ENCODE peak calls at places on chromosomes 12 and 14, in seven cellular contexts. U is psoas muscle, B is lower lobe of right lung, J is upper lobe of left lung, W is heart left ventricle, Y is SK-N-SH, P is IMR-90. O is an unnamed sample. For H3K4me1 and H3K36me3, the result is how much of the 10 kb centered on the place peaks cover.

GRCh38 chr12:124784871-124785572 is 78.6 kb downstream of the SCARB1 start:
- DNase-seq in U (no peak), B (no peak), J (peak), W (no peak), Y (no peak), P (no peak), O (no peak)

GRCh38 chr14:77131871-77132486 is 9.6 kb downstream of the ZDHHC22 start:
- DNase-seq in U (no peak), B (no peak), J (no peak), W (no peak), Y (no peak), P (no peak), O (no peak)

GRCh38 chr14:80621701-80622100 is 319.8 kb downstream of the CEP128 start:
- DNase-seq in U (no peak), B (no peak), J (no peak), W (no peak), Y (no peak), P (peak), O (no peak)

GRCh38 chr12:104181313-104181712 is 34.3 kb upstream of the TXNRD1 start:
- DNase-seq in U (no peak), B (no peak), J (no peak), W (no peak), Y (no peak), P (peak), O (no peak)

GRCh38 chr12:30796891-30797371 is 42.2 kb upstream of the CAPRIN2 start:
- DNase-seq in U (no peak), B (no peak), J (peak), W (no peak), Y (peak), P (peak), O (no peak)

GRCh38 chr12:116319316-116319715 is 41.8 kb upstream of the MED13L start:
- DNase-seq in U (no peak), B (no peak), J (no peak), W (no peak), Y (no peak), P (peak), O (no peak)

GRCh38 chr12:111976860-111977259 is 36.1 kb downstream of the TMEM116 start:
- DNase-seq in U (no peak), B (no peak), J (no peak), W (no peak), Y (no peak), P (no peak), O (no peak)

GRCh38 chr14:102923201-102923919 is 897 bp downstream of the AMN start:
- DNase-seq in U (no peak), B (peak), J (peak), W (no peak), Y (no peak), P (no peak), O (no peak)

GRCh38 chr12:52245259-52245961 is 12.4 kb downstream of the KRT7 start:
- DNase-seq in U (peak), B (no peak), J (peak), W (no peak), Y (no peak), P (no peak), O (no peak)

GRCh38 chr12:123502163-123502562 is 31.4 kb downstream of the RILPL1 start:
- DNase-seq in U (no peak), B (no peak), J (no peak), W (no peak), Y (no peak), P (no peak), O (no peak)

GRCh38 chr12:107884769-107885694 is 110.5 kb downstream of the ASCL4 start:
- DNase-seq in U (no peak), B (peak), J (no peak), W (peak), Y (peak), P (peak), O (no peak)

GRCh38 chr12:69682136-69682755 is 16.9 kb downstream of the BEST3 start:
- DNase-seq in U (no peak), B (no peak), J (no peak), W (no peak), Y (no peak), P (no peak), O (no peak)

GRCh38 chr14:52279405-52279804 is 11.9 kb downstream of the PTGDR start:
- DNase-seq in U (no peak), B (no peak), J (no peak), W (no peak), Y (no peak), P (peak), O (no peak)

GRCh38 chr14:58738876-58739275 is 101.1 kb downstream of the DACT1 start:
- DNase-seq in U (no peak), B (no peak), J (no peak), W (no peak), Y (no peak), P (no peak), O (no peak)

GRCh38 chr14:89933002-89933401 is 21.5 kb downstream of the EFCAB11 start:
- DNase-seq in U (no peak), B (no peak), J (no peak), W (no peak), Y (no peak), P (no peak), O (no peak)

DNA sequence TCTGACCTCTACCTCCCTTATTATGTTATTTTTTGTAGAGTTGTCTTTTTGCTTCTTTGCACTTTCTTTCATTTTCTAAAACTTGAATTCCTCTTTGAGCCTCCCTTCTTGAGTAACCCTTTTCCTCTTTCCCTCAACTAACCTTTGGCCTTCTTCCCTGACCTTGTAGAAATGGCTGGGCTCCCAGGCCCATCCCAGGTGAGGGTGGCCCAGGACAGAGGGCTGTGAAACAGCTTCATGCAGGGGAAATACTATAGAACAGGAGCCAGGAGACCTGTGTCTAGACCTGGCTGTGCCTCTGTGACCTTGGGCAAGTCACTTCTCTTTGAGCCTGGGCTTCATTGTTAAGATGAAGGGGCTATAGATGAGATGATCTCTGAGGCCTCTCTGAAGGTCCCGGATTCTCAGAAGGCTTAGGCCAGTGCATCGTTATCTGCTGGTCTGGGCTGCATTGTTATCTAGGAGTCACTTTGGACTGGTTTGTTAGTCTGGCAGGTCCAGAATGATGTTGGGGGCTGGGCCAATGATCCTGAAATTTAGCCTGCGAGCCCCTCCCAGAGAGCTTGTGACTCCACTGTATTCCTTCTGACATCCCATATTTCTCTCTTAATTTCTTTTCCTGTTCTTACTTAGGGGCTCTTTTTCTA is 2.2 kb downstream of the ATN1 start:
- DNase-seq in U (no peak), B (no peak), J (no peak), W (no peak), Y (no peak), P (no peak), O (no peak)
- H3K4me1 ChIP-seq in U (under half), B (half or more), J (half or more), W (half or more), Y (under half), P (under half), O (half or more)

GRCh38 chr14:41993687-41994086 is 387.0 kb downstream of the LRFN5 start:
- DNase-seq in U (no peak), B (no peak), J (no peak), W (no peak), Y (no peak), P (no peak), O (no peak)
- TF ChIP-seq CTCF in U (no peak), B (no peak), J (no peak), W (no peak), Y (no peak), P (no peak), O (no peak)

DNA sequence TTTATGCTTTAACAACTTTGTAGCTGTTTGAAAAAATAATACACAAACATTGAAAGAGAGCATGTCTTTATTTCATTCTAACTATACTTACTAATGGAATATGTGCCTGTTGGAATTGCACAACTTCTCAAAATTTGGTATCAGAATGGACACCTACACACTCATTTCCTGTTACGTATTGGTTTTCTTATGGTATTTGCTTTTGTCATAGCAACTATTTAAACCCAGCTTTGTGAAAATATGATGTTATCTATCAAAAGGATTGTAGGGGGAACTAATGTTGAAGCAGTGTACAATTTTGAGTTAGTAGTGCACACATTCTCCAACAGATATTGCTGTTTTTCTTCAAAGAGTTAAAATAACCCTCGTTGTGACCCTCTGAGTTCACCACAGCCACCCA is 52.6 kb downstream of the RBMS2 start:
- DNase-seq in U (no peak), B (no peak), J (no peak), W (no peak), Y (no peak), P (peak), O (no peak)
- H3K36me3 ChIP-seq in U (under half), B (half or more), J (under half), W (under half), Y (under half), P (under half), O (under half)

DNA sequence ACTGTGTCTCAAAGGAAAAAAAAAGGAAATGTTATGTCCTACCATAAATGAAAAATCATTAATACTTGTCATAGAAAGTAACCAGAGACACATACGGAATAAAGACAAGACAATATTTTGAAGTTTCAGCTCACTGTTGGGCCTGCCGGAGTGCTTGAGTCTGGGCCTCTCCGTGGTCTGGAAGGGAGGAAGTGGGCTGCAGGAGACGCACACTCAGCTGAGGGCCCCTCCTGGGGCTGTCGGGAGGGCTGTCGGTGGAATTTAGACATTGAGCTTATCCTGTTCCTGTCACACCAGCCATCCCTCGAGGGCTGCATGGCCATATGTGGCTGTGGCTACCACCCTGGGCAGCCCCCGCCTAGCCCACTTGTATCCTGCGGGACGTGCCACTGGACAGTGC is 80.6 kb downstream of the DDX51 start:
- DNase-seq in U (no peak), B (no peak), J (no peak), W (no peak), Y (no peak), P (no peak), O (no peak)
- H3K4me1 ChIP-seq in U (under half), B (under half), J (under half), W (under half), Y (under half), P (under half), O (under half)

DNA sequence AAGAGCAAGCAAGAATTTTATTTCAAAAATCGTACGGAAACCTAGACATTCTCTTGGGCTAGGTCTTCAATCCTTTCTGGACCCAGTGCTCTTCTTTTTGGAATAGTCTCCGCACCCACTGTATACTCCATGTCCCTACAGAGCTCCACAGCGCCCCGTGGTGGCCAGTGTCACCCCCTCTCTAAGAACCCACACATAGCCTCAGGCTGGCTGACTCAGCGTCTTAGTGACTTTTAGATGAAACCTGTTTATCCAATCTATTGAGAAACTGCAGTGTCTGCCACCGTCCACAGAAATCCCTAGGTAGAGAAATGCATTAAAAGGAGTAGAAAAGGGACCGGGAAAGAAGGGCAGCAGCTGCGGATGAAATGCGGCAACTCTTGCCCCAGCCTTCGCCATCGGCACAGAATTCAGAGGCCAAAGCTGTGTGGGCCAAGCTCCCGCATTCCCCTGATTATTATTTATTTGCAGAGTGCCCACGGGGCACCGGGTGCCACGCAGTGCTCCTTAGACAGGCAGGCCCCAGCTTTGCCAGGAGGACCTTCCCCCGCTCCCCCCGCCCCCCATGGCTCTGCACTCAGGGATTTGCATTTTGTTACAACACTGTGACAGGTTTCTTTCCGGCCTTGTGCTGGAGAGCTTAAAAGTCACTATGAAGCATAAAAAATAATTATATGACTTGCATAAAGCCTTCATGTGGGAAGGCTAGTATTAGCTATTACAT is 170.1 kb upstream of the FKBP4 start:
- DNase-seq in U (peak), B (no peak), J (peak), W (no peak), Y (peak), P (peak), O (no peak)
- TF ChIP-seq CTCF in U (peak), B (no peak), J (no peak), W (peak), Y (peak), P (peak), O (no peak)